ENCODE peak calls at places on chromosomes 1 and 21, in eight cellular contexts. V, G, O, A, K, B, H and L are unnamed samples.

GRCh38 chr1:180941518-180942275 is 29.0 kb downstream of the KIAA1614 start:
- DNase-seq in A (no peak), H (no peak), G (no peak), V (no peak), B (no peak), K (no peak), O (no peak), L (no peak)

GRCh38 chr1:171446396-171446795 is 38.9 kb upstream of the PRRC2C start:
- DNase-seq in K (no peak), G (no peak), A (no peak), B (no peak), O (no peak), H (no peak), V (no peak), L (no peak)

GRCh38 chr1:232650433-232650832 is 20.5 kb upstream of the SIPA1L2 start:
- DNase-seq in A (no peak), V (no peak), B (no peak), O (no peak), G (no peak), H (no peak), K (no peak), L (no peak)

GRCh38 chr1:175839678-175840669 is 96.6 kb upstream of the TNR start:
- DNase-seq in A (no peak), G (no peak), K (peak), H (no peak), V (no peak), O (no peak), B (no peak), L (no peak)

GRCh38 chr21:46477765-46478164 is 19.1 kb downstream of the DIP2A start:
- DNase-seq in H (no peak), A (no peak), K (no peak), O (no peak), V (no peak), B (no peak), G (no peak), L (no peak)

GRCh38 chr21:42750737-42751530 is 97.5 kb downstream of the PDE9A start:
- DNase-seq in A (no peak), K (no peak), O (no peak), V (no peak), G (no peak), H (no peak), B (no peak), L (no peak)

GRCh38 chr21:44424608-44425306 is 30.6 kb upstream of the LRRC3 start:
- DNase-seq in B (no peak), H (no peak), G (no peak), K (no peak), V (no peak), O (no peak), A (no peak), L (no peak)

GRCh38 chr21:41770901-41771624 is 4.2 kb upstream of the RIPK4 start:
- DNase-seq in V (no peak), H (no peak), A (no peak), G (no peak), K (no peak), O (peak), B (no peak), L (no peak)

GRCh38 chr1:75672108-75672507 is 52.4 kb upstream of the ACADM start:
- DNase-seq in V (no peak), K (no peak), A (no peak), H (no peak), G (no peak), B (no peak), O (no peak), L (no peak)

GRCh38 chr1:42533101-42533863 is 70.2 kb downstream of the CCDC30 start:
- DNase-seq in H (no peak), B (no peak), V (no peak), O (no peak), K (no peak), G (no peak), A (no peak), L (no peak)